ENCODE peak calls at places on chromosomes 1 and 21, in ten cellular contexts. T is lower lobe of right lung; M is left ventricle myocardium inferior; I is brain microvascular endothelial cell; L is IMR-90; B is CD4-positive, CD25-positive, alpha-beta regulatory T cell; X is naive thymus-derived CD4-positive, alpha-beta T cell; E is heart right ventricle; F is tibial nerve; D is gastrocnemius medialis. W is an unnamed sample. For H3K36me3, the result is how much of the 10 kb centered on the place peaks cover.

GRCh38 chr1:6581561-6582305 is 1.9 kb downstream of the ZBTB48 start:
- DNase-seq in F (no peak), D (peak), L (no peak), T (peak), M (no peak), B (no peak), X (no peak), I (no peak), E (no peak), W (no peak)

GRCh38 chr1:24189528-24189927 is 2.4 kb upstream of the IFNLR1 start:
- DNase-seq in L (no peak), D (no peak), F (no peak), X (no peak), I (no peak), B (no peak), E (no peak), M (no peak), T (peak), W (no peak)

GRCh38 chr1:169834869-169835268 is 40.2 kb upstream of the METTL18 start:
- DNase-seq in T (no peak), B (no peak), L (no peak), X (no peak), F (no peak), E (no peak), M (no peak), I (no peak), D (no peak), W (no peak)

GRCh38 chr1:219128957-219129356 is 44.7 kb upstream of the LYPLAL1 start:
- DNase-seq in M (no peak), B (no peak), I (peak), D (no peak), L (no peak), F (no peak), E (no peak), X (no peak), T (no peak), W (no peak)

GRCh38 chr1:212595787-212596714 is 12.5 kb upstream of the ATF3 start:
- DNase-seq in F (no peak), D (no peak), I (peak), M (no peak), X (peak), B (peak), E (peak), T (no peak), L (peak), W (no peak)

GRCh38 chr1:36982708-36983107 is 51.6 kb downstream of the GRIK3 start:
- DNase-seq in T (no peak), D (no peak), X (no peak), F (no peak), L (no peak), B (no peak), E (no peak), I (no peak), M (no peak), W (no peak)

GRCh38 chr21:44052071-44052829 is 40.1 kb downstream of the TRAPPC10 start:
- DNase-seq in T (no peak), L (peak), B (no peak), E (no peak), D (no peak), I (no peak), F (no peak), X (no peak), M (no peak), W (no peak)

GRCh38 chr1:235834620-235835019 is 32.1 kb downstream of the LYST start:
- DNase-seq in X (no peak), T (no peak), B (no peak), L (no peak), M (no peak), D (no peak), I (no peak), E (no peak), F (no peak), W (no peak)

GRCh38 chr1:184419734-184420161 is 32.9 kb downstream of the C1orf21 start:
- DNase-seq in L (peak), I (no peak), D (peak), F (no peak), B (no peak), M (no peak), E (no peak), T (no peak), X (no peak), W (no peak)

GRCh38 chr1:111952258-111952657 is 37.2 kb downstream of the KCND3 start:
- DNase-seq in M (no peak), B (no peak), D (peak), I (no peak), T (no peak), E (no peak), L (no peak), X (no peak), F (no peak), W (no peak)

GRCh38 chr1:95018602-95019369 is 54.0 kb downstream of the ALG14 start:
- DNase-seq in B (no peak), E (no peak), I (no peak), L (peak), D (no peak), X (no peak), M (no peak), F (no peak), T (no peak), W (no peak)

GRCh38 chr1:54645806-54646676 is 4.5 kb downstream of the MROH7 start:
- DNase-seq in E (peak), M (peak), I (no peak), F (no peak), B (no peak), X (no peak), T (no peak), D (peak), L (peak), W (peak)

GRCh38 chr1:154404984-154405761 is at the start of gene IL6R:
- DNase-seq in L (peak), E (peak), I (peak), X (peak), D (peak), T (peak), B (peak), F (peak), M (peak), W (peak)

GRCh38 chr1:219771039-219771438 is 157.3 kb downstream of the SLC30A10 start:
- DNase-seq in I (peak), B (no peak), D (no peak), T (no peak), E (no peak), F (no peak), M (no peak), L (peak), X (no peak), W (no peak)

GRCh38 chr1:227938911-227939790 is 8.6 kb downstream of the WNT9A start:
- DNase-seq in D (peak), M (no peak), I (no peak), B (no peak), F (peak), T (peak), E (no peak), L (no peak), X (no peak), W (peak)

GRCh38 chr1:164472841-164473240 is 86.1 kb upstream of the PBX1 start:
- DNase-seq in B (no peak), T (no peak), E (no peak), X (no peak), M (no peak), F (no peak), L (no peak), D (no peak), I (no peak), W (no peak)

GRCh38 chr1:240776237-240776636 is 164.3 kb upstream of the GREM2 start:
- DNase-seq in E (no peak), I (no peak), D (no peak), T (no peak), L (no peak), B (no peak), X (no peak), F (no peak), M (no peak), W (no peak)

GRCh38 chr1:118988186-118989005 is at the start of gene TBX15:
- DNase-seq in F (no peak), T (no peak), L (no peak), I (peak), B (no peak), M (no peak), D (peak), X (no peak), E (no peak), W (no peak)

GRCh38 chr1:67846538-67846937 is 13.3 kb upstream of the GNG12 start:
- DNase-seq in B (no peak), I (no peak), X (no peak), D (no peak), F (no peak), M (no peak), E (no peak), L (no peak), T (no peak), W (no peak)

GRCh38 chr1:207691814-207692213 is 46.9 kb downstream of the CR1L start:
- DNase-seq in F (no peak), B (no peak), T (no peak), I (no peak), L (no peak), E (no peak), X (no peak), D (no peak), M (no peak), W (no peak)

GRCh38 chr1:225660544-225660946 is 7.6 kb upstream of the ENAH start:
- DNase-seq in F (no peak), T (no peak), X (no peak), I (no peak), B (no peak), M (no peak), L (no peak), E (no peak), D (no peak), W (no peak)

GRCh38 chr1:8643542-8644536 is 173.6 kb downstream of the RERE start:
- DNase-seq in F (no peak), M (no peak), I (no peak), D (no peak), B (no peak), T (no peak), L (no peak), E (no peak), X (no peak), W (no peak)

GRCh38 chr1:30255111-30255510 is 468.3 kb downstream of the MATN1 start:
- DNase-seq in B (no peak), L (no peak), X (no peak), M (no peak), F (no peak), I (no peak), E (no peak), D (no peak), T (no peak), W (no peak)

GRCh38 chr1:58391056-58391455 is 155.5 kb downstream of the OMA1 start:
- DNase-seq in D (no peak), X (no peak), E (peak), L (no peak), F (no peak), M (peak), I (no peak), B (no peak), T (no peak), W (no peak)

DNA sequence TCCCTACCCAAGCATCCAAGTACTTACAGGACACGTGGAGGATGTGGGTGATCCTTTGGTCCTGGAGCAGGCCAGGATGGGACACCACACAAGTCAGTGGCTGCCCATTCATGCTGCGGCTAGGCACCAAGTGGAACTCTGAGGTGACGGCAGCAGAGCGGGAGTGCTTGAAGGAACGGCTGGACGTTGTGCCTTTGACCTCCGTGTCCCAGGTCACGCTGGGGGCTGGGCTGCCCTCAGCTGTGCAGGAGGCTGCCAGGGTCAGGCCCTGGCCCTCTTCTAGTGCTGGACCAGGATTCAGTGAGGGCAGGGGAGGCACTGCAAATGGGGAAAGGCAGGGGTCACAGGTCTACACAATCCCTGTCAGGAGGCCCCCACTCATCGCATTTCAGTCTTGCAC is 7.7 kb upstream of the ARHGAP30 start:
- DNase-seq in F (no peak), L (no peak), M (no peak), E (no peak), D (no peak), B (no peak), I (no peak), X (no peak), T (no peak), W (no peak)
- H3K27ac ChIP-seq in F (no peak), L (no peak), M (no peak), E (no peak), D (no peak), B (no peak), I (no peak), X (no peak), T (no peak), W (no peak)

DNA sequence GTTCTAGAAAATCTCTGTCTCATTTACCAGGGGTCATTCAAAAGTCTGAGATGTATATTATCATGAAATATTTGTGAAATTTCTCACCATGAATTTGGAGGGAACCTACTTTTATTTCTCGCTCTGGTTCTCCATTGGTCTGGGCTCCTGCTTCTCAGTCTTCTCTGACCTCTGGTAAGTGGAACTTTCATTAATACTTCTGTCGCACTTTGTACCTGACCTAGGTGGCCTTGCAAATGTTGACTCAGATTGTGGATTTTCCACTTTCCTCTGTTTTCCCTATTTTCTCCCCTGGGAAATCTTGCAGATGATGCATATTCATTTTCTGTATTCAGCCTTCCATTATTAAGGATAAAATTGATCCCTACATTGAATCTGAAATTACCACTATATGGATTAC is 53.2 kb downstream of the LRIG2 start:
- DNase-seq in E (no peak), X (no peak), M (no peak), B (no peak), L (no peak), I (no peak), F (no peak), D (no peak), T (no peak), W (no peak)
- H3K36me3 ChIP-seq in E (half or more), X (under half), M (half or more), B (under half), L (under half), I (under half), F (half or more), D (under half), T (half or more), W (half or more)

GRCh38 chr1:41663671-41664400 is 179.4 kb upstream of the EDN2 start:
- DNase-seq in I (no peak), L (peak), X (no peak), B (no peak), F (no peak), E (no peak), T (no peak), M (no peak), D (peak), W (no peak)

GRCh38 chr1:41664861-41665640 is 180.6 kb upstream of the EDN2 start:
- DNase-seq in B (no peak), T (no peak), L (peak), D (peak), M (no peak), F (no peak), E (no peak), I (peak), X (no peak), W (no peak)

GRCh38 chr1:41668967-41669366 is 184.5 kb upstream of the EDN2 start:
- DNase-seq in T (no peak), I (no peak), F (no peak), B (no peak), E (no peak), X (no peak), D (no peak), L (no peak), M (no peak), W (no peak)

GRCh38 chr1:41665962-41666917 is 181.8 kb upstream of the EDN2 start:
- DNase-seq in F (no peak), M (no peak), B (no peak), T (no peak), D (no peak), X (no peak), E (no peak), I (no peak), L (no peak), W (no peak)

DNA sequence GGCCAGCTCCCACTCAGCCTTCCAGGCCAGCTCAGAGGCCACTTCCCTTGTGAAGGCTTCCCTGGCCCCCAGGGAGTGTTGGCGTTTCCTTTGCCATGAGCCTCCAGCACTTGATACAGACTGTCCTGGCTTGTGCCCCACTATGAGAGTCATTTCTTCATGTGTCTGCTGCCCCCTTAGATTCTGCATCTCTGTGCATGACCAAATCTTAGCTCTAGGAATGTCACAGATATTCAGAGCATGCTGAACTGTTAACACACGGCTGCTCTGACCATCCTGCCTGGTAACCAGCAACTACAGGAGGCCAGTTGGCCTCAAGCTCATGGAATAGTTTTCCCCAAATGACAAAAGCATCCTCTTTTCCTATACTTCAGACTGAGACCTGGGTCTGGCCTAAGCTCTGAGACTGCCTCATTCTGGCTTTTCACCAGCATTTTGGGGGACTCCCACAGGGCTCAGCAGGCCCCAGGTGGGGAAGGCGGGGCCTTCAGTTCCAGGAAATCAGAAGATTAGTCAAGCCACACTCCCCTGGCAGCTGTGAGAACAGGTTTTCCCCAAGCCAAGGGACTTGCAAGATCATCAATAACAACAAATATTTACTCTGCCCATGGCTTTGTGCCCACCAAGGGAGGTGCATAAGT is 182.6 kb upstream of the EDN2 start:
- DNase-seq in F (no peak), I (no peak), B (no peak), X (peak), D (no peak), T (no peak), L (peak), E (no peak), M (no peak), W (no peak)
- H3K27ac ChIP-seq in F (no peak), I (no peak), B (peak), X (peak), D (no peak), T (no peak), L (peak), E (no peak), M (no peak), W (no peak)

DNA sequence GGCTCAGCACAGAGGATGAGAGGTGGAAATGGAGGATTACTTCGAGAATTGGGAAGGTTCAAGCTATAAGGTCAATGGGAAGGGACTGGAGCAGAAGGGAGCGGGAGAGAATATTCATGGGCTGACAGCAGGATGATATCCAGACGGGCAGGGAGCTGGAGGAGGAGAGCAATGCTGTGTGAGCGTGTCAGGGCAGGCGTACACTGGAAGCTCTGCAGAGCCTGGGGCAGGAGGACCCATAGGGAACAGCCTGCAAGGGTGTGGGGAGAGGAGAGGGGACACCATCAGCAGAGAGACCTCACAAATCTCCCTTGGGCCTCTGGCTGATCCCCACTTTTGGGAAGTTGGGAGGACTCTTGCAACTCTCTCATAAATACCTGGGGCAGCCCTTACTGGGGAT is 13.7 kb downstream of the CSF1 start:
- DNase-seq in E (no peak), I (no peak), F (no peak), D (no peak), T (no peak), M (no peak), B (no peak), X (no peak), L (no peak), W (no peak)
- H3K36me3 ChIP-seq in E (half or more), I (under half), F (half or more), D (half or more), T (half or more), M (half or more), B (half or more), X (under half), L (half or more), W (half or more)

GRCh38 chr1:150922519-150922975 is 3.6 kb upstream of the SETDB1 start:
- DNase-seq in E (peak), B (peak), D (peak), I (peak), L (peak), M (peak), F (peak), X (peak), T (no peak), W (no peak)

GRCh38 chr1:150928286-150928685 is 2.1 kb downstream of the SETDB1 start:
- DNase-seq in B (no peak), L (peak), I (no peak), F (no peak), M (no peak), E (no peak), X (no peak), T (no peak), D (no peak), W (no peak)

GRCh38 chr1:150927629-150928028 is 1.5 kb downstream of the SETDB1 start:
- DNase-seq in D (no peak), X (no peak), T (no peak), M (no peak), B (no peak), E (no peak), F (no peak), L (no peak), I (no peak), W (no peak)

GRCh38 chr1:150926094-150926741 is at the start of gene SETDB1:
- DNase-seq in L (peak), E (peak), T (peak), B (peak), F (peak), M (peak), X (peak), I (peak), D (peak), W (peak)

GRCh38 chr1:150925080-150925479 is 1.1 kb upstream of the SETDB1 start:
- DNase-seq in M (no peak), F (no peak), D (no peak), B (no peak), L (no peak), E (no peak), T (peak), I (no peak), X (no peak), W (no peak)
- H3K27ac ChIP-seq in M (peak), F (no peak), D (no peak), B (no peak), L (no peak), E (no peak), T (no peak), I (no peak), X (no peak), W (no peak)

GRCh38 chr1:21734526-21734925 is 48.4 kb downstream of the USP48 start:
- DNase-seq in E (no peak), L (peak), T (no peak), I (no peak), M (no peak), X (no peak), F (no peak), B (no peak), D (no peak), W (no peak)
- H3K36me3 ChIP-seq in E (half or more), L (under half), T (half or more), I (under half), M (half or more), X (under half), F (half or more), B (half or more), D (under half), W (under half)

GRCh38 chr1:176699821-176700220 is 236.8 kb downstream of the PAPPA2 start:
- DNase-seq in D (no peak), B (no peak), E (no peak), M (no peak), I (no peak), F (no peak), T (no peak), X (no peak), L (no peak), W (no peak)

GRCh38 chr1:176693697-176694329 is 230.8 kb downstream of the PAPPA2 start:
- DNase-seq in L (peak), B (no peak), E (no peak), T (no peak), I (no peak), X (no peak), F (no peak), D (no peak), M (no peak), W (no peak)

GRCh38 chr1:176696109-176696508 is 233.1 kb downstream of the PAPPA2 start:
- DNase-seq in D (peak), M (no peak), B (no peak), I (no peak), F (no peak), T (peak), X (no peak), L (peak), E (no peak), W (no peak)

GRCh38 chr1:176694713-176695112 is 231.7 kb downstream of the PAPPA2 start:
- DNase-seq in D (no peak), T (no peak), B (no peak), F (no peak), E (no peak), X (no peak), L (no peak), I (no peak), M (no peak), W (no peak)

DNA sequence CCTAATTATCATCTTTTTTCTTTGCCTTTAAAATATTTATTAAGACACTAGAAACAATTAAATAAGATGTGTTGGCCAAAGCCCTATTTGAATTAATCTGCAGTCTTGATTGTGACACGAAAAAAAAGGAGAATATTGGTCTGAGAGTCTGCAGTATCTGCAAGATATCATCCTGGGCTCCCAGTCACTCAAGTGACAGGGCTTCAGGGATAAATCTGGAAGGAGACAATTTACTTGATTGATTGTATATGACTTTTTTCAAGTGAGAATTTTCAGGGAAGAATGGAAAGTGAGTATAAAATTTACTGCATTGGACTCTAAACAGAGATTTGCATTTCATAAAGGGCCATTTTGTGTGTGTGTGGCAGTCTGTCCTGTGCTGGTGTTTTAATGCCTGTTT is 233.7 kb downstream of the PAPPA2 start:
- DNase-seq in B (no peak), X (no peak), E (no peak), F (no peak), I (no peak), M (no peak), D (no peak), L (no peak), T (no peak), W (no peak)
- H3K27ac ChIP-seq in B (no peak), X (no peak), E (no peak), F (no peak), I (no peak), M (no peak), D (peak), L (no peak), T (no peak), W (no peak)